ENCODE peak calls at places on chromosome 19, in ten cellular contexts. I is naive thymus-derived CD8-positive, alpha-beta T cell; C is iris pigment epithelial cell; X is heart right ventricle; F is SK-N-DZ; G is LHCN-M2; E is uterus; P is breast epithelium; H is stimulated activated CD4-positive, alpha-beta T cell treated with anti-CD3 and anti-CD28 coated beads, Interleukin-1b, Interleukin-23, amount 100 ng/mL, for 24 hours; T is effector CD4-positive, alpha-beta T cell. N is an unnamed sample.

GRCh38 chr19:41584931-41585330 is 9.0 kb downstream of the CEACAM21 start:
- DNase-seq in F (no peak), C (no peak), H (no peak), E (no peak), I (no peak), T (no peak), X (no peak), G (no peak), P (no peak), N (no peak)

GRCh38 chr19:20247016-20247683 is 80.1 kb downstream of the ZNF486 start:
- DNase-seq in P (no peak), I (peak), F (peak), H (peak), E (peak), C (peak), X (peak), T (peak), G (peak), N (peak)

GRCh38 chr19:30228726-30229523 is 143.3 kb upstream of the ZNF536 start:
- DNase-seq in C (peak), X (no peak), I (no peak), F (no peak), P (no peak), H (no peak), E (no peak), T (no peak), G (no peak), N (no peak)

GRCh38 chr19:3149526-3150505 is 14.0 kb downstream of the GNA15 start:
- DNase-seq in X (no peak), E (no peak), C (no peak), H (no peak), I (no peak), F (no peak), T (no peak), G (no peak), P (no peak), N (no peak)

GRCh38 chr19:31118926-31119325 is 230.3 kb downstream of the TSHZ3 start:
- DNase-seq in E (no peak), C (no peak), F (peak), X (no peak), H (no peak), P (no peak), T (no peak), I (no peak), G (no peak), N (no peak)

GRCh38 chr19:13849991-13850909 is 26.7 kb upstream of the NANOS3 start:
- DNase-seq in X (peak), T (peak), P (peak), E (peak), I (peak), F (peak), C (peak), H (no peak), G (peak), N (peak)

GRCh38 chr19:14181906-14182305 is 24.1 kb downstream of the ADGRL1 start:
- DNase-seq in T (no peak), G (no peak), F (no peak), P (no peak), C (no peak), X (no peak), I (no peak), H (no peak), E (no peak), N (no peak)

GRCh38 chr19:5811117-5811516 is 6.2 kb downstream of the NRTN start:
- DNase-seq in E (no peak), G (no peak), F (no peak), T (no peak), P (no peak), C (no peak), X (no peak), I (no peak), H (no peak), N (no peak)

GRCh38 chr19:8143041-8143440 is 6.4 kb downstream of the FBN3 start:
- DNase-seq in C (no peak), E (no peak), I (no peak), H (no peak), T (no peak), F (no peak), X (no peak), P (no peak), G (no peak), N (no peak)

GRCh38 chr19:4213116-4213515 is 16.2 kb upstream of the EBI3 start:
- DNase-seq in X (no peak), P (no peak), F (no peak), T (no peak), E (no peak), G (no peak), I (no peak), H (no peak), C (no peak), N (no peak)

GRCh38 chr19:6219592-6220290 is 60.0 kb downstream of the MLLT1 start:
- DNase-seq in X (no peak), G (no peak), C (no peak), F (no peak), T (no peak), H (no peak), P (no peak), E (peak), I (no peak), N (no peak)

GRCh38 chr19:5192568-5192967 is 148.0 kb downstream of the PTPRS start:
- DNase-seq in I (no peak), T (no peak), G (peak), P (no peak), X (no peak), C (no peak), E (no peak), H (no peak), F (no peak), N (no peak)

GRCh38 chr19:47633516-47633915 is 24.6 kb downstream of the BICRA start:
- DNase-seq in I (no peak), T (no peak), G (no peak), H (no peak), C (no peak), F (no peak), X (no peak), E (no peak), P (no peak), N (no peak)

GRCh38 chr19:4059493-4059880 is 7.2 kb downstream of the ZBTB7A start:
- DNase-seq in X (no peak), I (no peak), C (no peak), T (no peak), H (no peak), P (no peak), F (no peak), G (no peak), E (no peak), N (no peak)

GRCh38 chr19:45815501-45816216 is 551 bp upstream of the RSPH6A start:
- DNase-seq in E (no peak), F (peak), P (no peak), C (no peak), I (no peak), T (no peak), G (no peak), H (no peak), X (peak), N (no peak)

GRCh38 chr19:53644061-53644816 is 12.4 kb downstream of the DPRX start:
- DNase-seq in X (no peak), F (no peak), T (no peak), E (no peak), I (no peak), H (no peak), C (no peak), G (no peak), P (no peak), N (no peak)

GRCh38 chr19:11451327-11451941 is 16.0 kb downstream of the PRKCSH start:
- DNase-seq in G (no peak), I (no peak), X (no peak), P (no peak), C (no peak), F (no peak), H (no peak), T (no peak), E (no peak), N (no peak)

GRCh38 chr19:6065685-6066365 is 44.5 kb downstream of the RFX2 start:
- DNase-seq in P (peak), G (peak), E (peak), F (no peak), H (peak), I (no peak), T (peak), C (no peak), X (peak), N (peak)

GRCh38 chr19:56567274-56568120 is at the start of gene ZNF470:
- DNase-seq in E (peak), X (peak), H (peak), P (peak), F (peak), C (peak), I (peak), G (peak), T (peak), N (peak)

GRCh38 chr19:54905411-54905810 is 537 bp upstream of the NCR1 start:
- DNase-seq in X (no peak), F (no peak), T (no peak), E (no peak), G (no peak), I (no peak), H (no peak), P (no peak), C (no peak), N (no peak)

GRCh38 chr19:55116232-55117062 is 990 bp downstream of the PPP1R12C start:
- DNase-seq in F (peak), T (peak), C (peak), I (peak), P (no peak), X (peak), G (peak), H (no peak), E (peak), N (peak)

GRCh38 chr19:39832341-39833083 is 1.4 kb downstream of the DYRK1B start:
- DNase-seq in H (no peak), T (no peak), E (no peak), X (no peak), C (no peak), I (peak), P (no peak), G (peak), F (no peak), N (no peak)

GRCh38 chr19:12843328-12843727 is 5.0 kb downstream of the MAST1 start:
- DNase-seq in T (no peak), E (no peak), I (no peak), G (no peak), F (no peak), P (no peak), C (no peak), X (no peak), H (no peak), N (no peak)